ENCODE peak calls at places on chromosomes 3 and 15, in four cellular contexts. H is CD8-positive, alpha-beta T cell; Q is CD8-positive, alpha-beta memory T cell; W is tibial nerve. V is an unnamed sample.

GRCh38 chr15:85754993-85755392 is 39.7 kb downstream of the KLHL25 start:
- DNase-seq in H (no peak), Q (no peak), W (peak), V (peak)

GRCh38 chr3:194512895-194513601 is 26.2 kb upstream of the ATP13A3 start:
- DNase-seq in H (no peak), Q (no peak), W (no peak), V (peak)

GRCh38 chr15:38088971-38089370 is 154.5 kb downstream of the TMCO5A start:
- DNase-seq in H (no peak), Q (no peak), W (no peak), V (no peak)

GRCh38 chr15:99211926-99212325 is 37.5 kb downstream of the TTC23 start:
- DNase-seq in H (no peak), Q (no peak), W (no peak), V (no peak)

GRCh38 chr3:152400912-152401311 is 132.2 kb downstream of the MBNL1 start:
- DNase-seq in H (no peak), Q (no peak), W (no peak), V (no peak)

GRCh38 chr3:89434621-89435380 is 327.4 kb downstream of the EPHA3 start:
- DNase-seq in H (no peak), Q (no peak), W (no peak), V (no peak)

GRCh38 chr3:79297242-79297641 is 470.6 kb downstream of the ROBO1 start:
- DNase-seq in H (no peak), Q (no peak), W (no peak), V (no peak)

GRCh38 chr15:55327392-55327791 is 8.4 kb downstream of the PIGB start:
- DNase-seq in H (no peak), Q (no peak), W (no peak), V (no peak)

GRCh38 chr15:75831806-75832102 is 11.5 kb upstream of the UBE2Q2 start:
- DNase-seq in H (no peak), Q (no peak), W (no peak), V (no peak)

GRCh38 chr3:43770426-43771103 is 79.8 kb downstream of the ABHD5 start:
- DNase-seq in H (no peak), Q (peak), W (peak), V (peak)

GRCh38 chr3:114449271-114450007 is 155.6 kb downstream of the TIGIT start:
- DNase-seq in H (no peak), Q (no peak), W (no peak), V (no peak)

GRCh38 chr3:160355826-160356225 is 43.2 kb downstream of the IFT80 start:
- DNase-seq in H (no peak), Q (no peak), W (no peak), V (no peak)

GRCh38 chr3:175493296-175493695 is 634.2 kb downstream of the NAALADL2 start:
- DNase-seq in H (no peak), Q (no peak), W (no peak), V (no peak)

GRCh38 chr3:47225310-47225906 is 57.2 kb downstream of the KIF9 start:
- DNase-seq in H (no peak), Q (no peak), W (no peak), V (no peak)

GRCh38 chr3:32843504-32844321 is 25.9 kb downstream of the TRIM71 start:
- DNase-seq in H (no peak), Q (no peak), W (no peak), V (no peak)

GRCh38 chr15:45102226-45102625 is 11.7 kb downstream of the DUOX2 start:
- DNase-seq in H (no peak), Q (no peak), W (no peak), V (no peak)

GRCh38 chr3:111744611-111745010 is 114.5 kb upstream of the PHLDB2 start:
- DNase-seq in H (no peak), Q (no peak), W (no peak), V (no peak)

GRCh38 chr3:144523396-144523795 is 551.8 kb downstream of the DIPK2A start:
- DNase-seq in H (no peak), Q (no peak), W (no peak), V (no peak)

GRCh38 chr3:7871161-7871560 is 630.5 kb upstream of the LMCD1 start:
- DNase-seq in H (no peak), Q (no peak), W (no peak), V (no peak)

GRCh38 chr3:82474711-82475110 is 713.3 kb upstream of the GBE1 start:
- DNase-seq in H (no peak), Q (no peak), W (no peak), V (no peak)

GRCh38 chr3:13198480-13198879 is 125.3 kb upstream of the IQSEC1 start:
- DNase-seq in H (no peak), Q (no peak), W (no peak), V (no peak)

GRCh38 chr3:87287025-87287424 is 10.6 kb upstream of the POU1F1 start:
- DNase-seq in H (no peak), Q (no peak), W (no peak), V (no peak)

GRCh38 chr15:62850318-62850717 is 192.2 kb upstream of the TPM1 start:
- DNase-seq in H (no peak), Q (no peak), W (no peak), V (no peak)

GRCh38 chr15:33086500-33087141 is 107.9 kb downstream of the FMN1 start:
- DNase-seq in H (no peak), Q (no peak), W (no peak), V (no peak)

GRCh38 chr3:188687389-188687788 is 484.4 kb upstream of the TPRG1 start:
- DNase-seq in H (no peak), Q (no peak), W (no peak), V (no peak)

GRCh38 chr3:149120051-149120972 is 9.1 kb upstream of the HPS3 start:
- DNase-seq in H (no peak), Q (no peak), W (no peak), V (no peak)

GRCh38 chr15:77786181-77786890 is 153.6 kb upstream of the LINGO1 start:
- DNase-seq in H (no peak), Q (no peak), W (no peak), V (no peak)

GRCh38 chr3:141235661-141236171 is 4.1 kb downstream of the PXYLP1 start:
- DNase-seq in H (no peak), Q (no peak), W (no peak), V (no peak)

GRCh38 chr15:74542192-74543042 is 1.4 kb downstream of the ARID3B start:
- DNase-seq in H (no peak), Q (no peak), W (no peak), V (no peak)

GRCh38 chr3:61979645-61980430 is 393.5 kb downstream of the FEZF2 start:
- DNase-seq in H (no peak), Q (no peak), W (no peak), V (no peak)

GRCh38 chr3:138450181-138450580 is 15.8 kb downstream of the ESYT3 start:
- DNase-seq in H (no peak), Q (no peak), W (no peak), V (peak)

GRCh38 chr3:183264249-183264648 is 11.2 kb downstream of the B3GNT5 start:
- DNase-seq in H (no peak), Q (no peak), W (no peak), V (no peak)

GRCh38 chr3:183265713-183266417 is 12.8 kb downstream of the B3GNT5 start:
- DNase-seq in H (no peak), Q (no peak), W (no peak), V (no peak)

GRCh38 chr3:183267140-183267539 is 14.1 kb downstream of the B3GNT5 start:
- DNase-seq in H (no peak), Q (no peak), W (no peak), V (no peak)

GRCh38 chr3:183266454-183266853 is 13.4 kb downstream of the B3GNT5 start:
- DNase-seq in H (no peak), Q (no peak), W (no peak), V (no peak)

DNA sequence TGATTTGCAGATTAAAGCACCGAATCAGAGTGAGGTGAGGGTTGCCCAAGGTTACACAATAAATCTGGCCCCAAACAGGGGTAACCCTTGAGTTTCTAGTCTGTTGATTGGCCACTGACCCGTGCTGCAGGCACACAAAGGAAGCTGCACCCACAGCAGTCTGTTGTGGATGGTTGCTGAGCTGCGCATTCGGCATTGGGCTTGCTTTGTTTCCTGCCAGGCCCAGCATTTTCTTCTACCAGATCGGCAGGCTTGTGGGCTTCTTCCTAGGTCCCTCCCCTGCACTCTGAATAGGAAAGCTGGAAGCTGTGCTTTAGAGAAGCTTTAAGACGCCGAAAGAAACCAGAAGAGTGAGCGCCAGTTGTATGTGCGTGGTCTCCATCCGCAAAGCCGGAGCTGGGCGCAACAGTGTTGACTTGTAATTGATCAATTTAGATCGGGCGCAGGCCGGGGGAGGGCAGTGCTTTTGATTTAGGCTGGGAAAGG is 12.1 kb downstream of the B3GNT5 start:
- DNase-seq in H (no peak), Q (no peak), W (no peak), V (no peak)
- H3K4me3 ChIP-seq in H (no peak), Q (no peak), W (peak), V (no peak)

GRCh38 chr3:172735014-172735413 is 15.5 kb upstream of the ECT2 start:
- DNase-seq in H (no peak), Q (no peak), W (no peak), V (no peak)
- H3K27ac ChIP-seq in H (no peak), Q (no peak), W (no peak), V (no peak)

DNA sequence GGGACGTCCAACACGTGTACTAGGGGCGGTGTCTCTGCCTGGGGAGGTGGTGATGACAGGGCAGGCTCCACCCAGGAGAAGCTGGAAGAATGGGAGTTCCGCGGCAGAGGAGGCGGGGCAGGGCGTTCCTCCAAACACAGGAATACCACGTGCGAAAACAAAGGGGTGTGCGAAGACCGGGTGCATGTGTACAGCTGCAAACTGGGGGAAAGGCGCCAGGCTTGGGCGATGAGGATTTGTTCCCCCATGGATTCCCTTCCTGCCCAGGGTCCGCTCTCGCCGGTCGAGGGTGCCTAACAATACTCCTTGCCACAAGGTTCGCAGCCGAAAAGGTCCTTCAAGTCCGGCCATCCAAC is 500 bp upstream of the ZSCAN2 start:
- DNase-seq in H (peak), Q (peak), W (peak), V (peak)
- H3K4me3 ChIP-seq in H (peak), Q (peak), W (peak), V (peak)

DNA sequence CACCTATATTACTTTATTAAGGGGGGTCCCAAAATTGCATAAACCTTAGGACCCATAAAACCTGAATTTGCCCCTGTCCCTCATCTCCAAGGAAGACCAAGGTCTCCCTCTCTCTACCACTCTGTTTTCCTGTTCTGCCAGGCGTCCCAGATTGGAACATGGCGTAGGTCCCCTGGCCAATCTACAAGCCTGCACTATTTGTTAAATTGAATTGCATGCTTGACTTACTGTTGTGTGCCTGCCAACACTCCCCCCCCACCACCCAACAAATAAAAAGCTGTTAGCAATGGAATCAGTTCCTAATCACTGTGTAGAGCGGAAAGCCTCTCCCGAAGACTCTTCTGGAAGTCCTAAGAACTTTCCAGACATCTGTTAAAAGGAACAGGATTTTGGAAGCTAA is 11.8 kb downstream of the CTXND1 start:
- DNase-seq in H (no peak), Q (no peak), W (no peak), V (peak)
- H3K27ac ChIP-seq in H (no peak), Q (no peak), W (peak), V (no peak)

DNA sequence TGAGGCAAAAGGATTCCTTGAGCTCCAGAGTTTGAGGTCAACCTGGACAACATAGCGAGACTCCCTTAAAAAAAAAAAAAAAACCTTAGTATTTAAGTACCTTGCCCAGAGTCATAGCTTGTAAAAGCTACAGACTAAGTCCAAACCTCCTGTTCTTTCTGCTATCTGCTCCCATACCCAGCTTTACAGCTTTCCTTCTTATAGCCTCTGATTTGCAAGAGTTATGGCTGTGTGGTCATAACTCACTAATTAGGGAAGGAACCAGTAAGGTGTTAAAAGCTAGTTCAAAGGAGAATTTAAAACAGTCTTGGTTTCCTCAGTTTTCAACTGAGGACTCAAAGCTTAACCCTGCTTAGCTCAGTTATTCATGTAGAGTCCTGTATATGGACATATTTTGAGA is 135.6 kb upstream of the SMAD3 start:
- DNase-seq in H (no peak), Q (no peak), W (no peak), V (no peak)
- H3K4me3 ChIP-seq in H (no peak), Q (no peak), W (no peak), V (no peak)

GRCh38 chr3:163481738-163482137 is 1596.6 kb downstream of the SI start:
- DNase-seq in H (no peak), Q (no peak), W (no peak), V (no peak)
- H3K27ac ChIP-seq in H (no peak), Q (no peak), W (no peak), V (no peak)

GRCh38 chr15:57600197-57600596 is 8.5 kb downstream of the MYZAP start:
- DNase-seq in H (no peak), Q (no peak), W (no peak), V (no peak)
- H3K4me3 ChIP-seq in H (no peak), Q (no peak), W (no peak), V (no peak)

GRCh38 chr3:168025076-168025475 is 70.6 kb downstream of the GOLIM4 start:
- DNase-seq in H (no peak), Q (no peak), W (no peak), V (no peak)
- H3K27ac ChIP-seq in H (no peak), Q (no peak), W (peak), V (peak)

GRCh38 chr15:88257311-88257901 is 867 bp upstream of the NTRK3 start:
- DNase-seq in H (no peak), Q (no peak), W (no peak), V (no peak)

GRCh38 chr15:88256261-88257230 is at the start of gene NTRK3:
- DNase-seq in H (no peak), Q (no peak), W (peak), V (no peak)

GRCh38 chr15:88255109-88255495 is 1.4 kb downstream of the NTRK3 start:
- DNase-seq in H (no peak), Q (no peak), W (no peak), V (no peak)

GRCh38 chr15:88255496-88256171 is 905 bp downstream of the NTRK3 start:
- DNase-seq in H (no peak), Q (no peak), W (no peak), V (no peak)

GRCh38 chr15:88258021-88258641 is 1.6 kb upstream of the NTRK3 start:
- DNase-seq in H (no peak), Q (no peak), W (no peak), V (peak)
- H3K4me3 ChIP-seq in H (no peak), Q (no peak), W (peak), V (peak)